ENCODE peak calls at places on chromosomes 12 and 14, in nine cellular contexts. B is spleen, O is PC-3, Q is A549, S is ovary, E is left lung, H is body of pancreas, C is lung, M is neural progenitor cell. V is an unnamed sample.

GRCh38 chr12:15977999-15978398 is 66.9 kb downstream of the DERA start:
- DNase-seq in M (no peak), Q (no peak), S (no peak), B (no peak), E (no peak), H (no peak), C (no peak), O (no peak), V (no peak)

GRCh38 chr12:41476499-41476898 is 288.4 kb downstream of the PDZRN4 start:
- DNase-seq in B (no peak), E (no peak), C (no peak), M (no peak), Q (no peak), O (no peak), H (no peak), S (no peak), V (no peak)

GRCh38 chr12:117622741-117623140 is 261.3 kb upstream of the NOS1 start:
- DNase-seq in M (no peak), B (no peak), H (no peak), E (no peak), O (peak), C (no peak), S (no peak), Q (no peak), V (no peak)

GRCh38 chr12:123329799-123330198 is 34.8 kb downstream of the SBNO1 start:
- DNase-seq in S (no peak), E (no peak), O (peak), C (no peak), B (no peak), H (no peak), Q (no peak), M (no peak), V (no peak)

GRCh38 chr12:114400395-114400794 is 5.5 kb downstream of the TBX5 start:
- DNase-seq in S (no peak), B (no peak), Q (no peak), O (no peak), C (no peak), M (peak), E (no peak), H (no peak), V (no peak)

GRCh38 chr14:66284346-66284745 is 201.8 kb upstream of the CCDC196 start:
- DNase-seq in C (no peak), E (no peak), S (no peak), M (no peak), Q (peak), O (peak), B (no peak), H (no peak), V (no peak)

GRCh38 chr12:130280226-130280625 is 57.5 kb upstream of the PIWIL1 start:
- DNase-seq in C (no peak), M (no peak), H (no peak), S (no peak), Q (no peak), O (no peak), E (no peak), B (no peak), V (no peak)

GRCh38 chr12:130401703-130402102 is 64.0 kb downstream of the PIWIL1 start:
- DNase-seq in C (no peak), S (no peak), B (no peak), M (peak), H (no peak), O (no peak), Q (peak), E (no peak), V (no peak)

GRCh38 chr14:93788307-93788556 is at the start of gene PRIMA1:
- DNase-seq in E (no peak), M (no peak), Q (no peak), S (no peak), O (no peak), C (no peak), H (no peak), B (no peak), V (no peak)

GRCh38 chr14:99571303-99571986 is 32.6 kb downstream of the CCDC85C start:
- DNase-seq in S (no peak), B (no peak), O (peak), Q (no peak), E (no peak), C (no peak), M (no peak), H (no peak), V (no peak)

GRCh38 chr12:15532364-15532977 is 210.2 kb downstream of the PTPRO start:
- DNase-seq in S (peak), C (no peak), O (peak), B (no peak), M (peak), H (no peak), E (no peak), Q (peak), V (no peak)

GRCh38 chr12:30329281-30329680 is 366.4 kb downstream of the IPO8 start:
- DNase-seq in H (no peak), C (no peak), E (no peak), S (no peak), O (peak), M (no peak), B (no peak), Q (no peak), V (no peak)

GRCh38 chr12:30330565-30330964 is 365.1 kb downstream of the IPO8 start:
- DNase-seq in S (no peak), C (no peak), B (no peak), Q (no peak), O (no peak), E (no peak), M (no peak), H (no peak), V (no peak)
- H3K27ac ChIP-seq in S (no peak), C (no peak), B (no peak), Q (no peak), O (no peak), E (no peak), M (no peak), H (no peak), V (no peak)

GRCh38 chr12:72433298-72433697 is 161.1 kb downstream of the TRHDE start:
- DNase-seq in B (no peak), E (no peak), H (no peak), Q (no peak), S (no peak), O (no peak), M (no peak), C (no peak), V (no peak)
- H3K4me3 ChIP-seq in B (no peak), E (no peak), H (no peak), Q (no peak), S (no peak), O (no peak), M (no peak), C (no peak), V (no peak)

GRCh38 chr14:35224615-35225014 is 67.6 kb upstream of the PSMA6 start:
- DNase-seq in E (no peak), B (no peak), C (no peak), H (no peak), O (no peak), M (no peak), Q (no peak), S (no peak), V (no peak)

GRCh38 chr14:35229084-35229483 is 63.1 kb upstream of the PSMA6 start:
- DNase-seq in E (no peak), S (no peak), H (no peak), Q (no peak), C (no peak), O (peak), B (no peak), M (no peak), V (no peak)

GRCh38 chr14:35234007-35234406 is 58.2 kb upstream of the PSMA6 start:
- DNase-seq in O (no peak), M (no peak), E (no peak), C (no peak), S (no peak), B (no peak), H (no peak), Q (no peak), V (no peak)

GRCh38 chr14:35231207-35231755 is 60.9 kb upstream of the PSMA6 start:
- DNase-seq in B (no peak), Q (no peak), E (no peak), O (no peak), S (no peak), C (no peak), M (no peak), H (no peak), V (no peak)

GRCh38 chr14:35229495-35230089 is 62.6 kb upstream of the PSMA6 start:
- DNase-seq in S (no peak), M (no peak), Q (no peak), O (peak), C (no peak), H (no peak), E (no peak), B (no peak), V (no peak)
- TF ChIP-seq CTCF in S (no peak), M (peak), Q (peak), O (peak), C (no peak), H (peak), E (peak), B (no peak), V (no peak)

GRCh38 chr14:75120546-75121291 is 6.1 kb downstream of the NEK9 start:
- DNase-seq in M (no peak), S (no peak), C (no peak), H (no peak), Q (peak), O (peak), B (no peak), E (no peak), V (no peak)
- H3K27ac ChIP-seq in M (no peak), S (no peak), C (no peak), H (no peak), Q (peak), O (no peak), B (peak), E (no peak), V (no peak)

GRCh38 chr12:133203344-133204263 is 22.3 kb downstream of the ZNF268 start:
- DNase-seq in Q (peak), S (no peak), O (no peak), E (no peak), H (no peak), C (no peak), M (no peak), B (no peak), V (no peak)

GRCh38 chr12:133201888-133202287 is 20.6 kb downstream of the ZNF268 start:
- DNase-seq in Q (no peak), M (no peak), S (no peak), E (no peak), C (no peak), O (no peak), B (no peak), H (no peak), V (no peak)

GRCh38 chr12:133202493-133203343 is 21.4 kb downstream of the ZNF268 start:
- DNase-seq in B (no peak), Q (peak), E (no peak), O (no peak), M (no peak), C (no peak), H (no peak), S (no peak), V (no peak)

GRCh38 chr12:133206390-133206789 is 25.1 kb downstream of the ZNF268 start:
- DNase-seq in M (no peak), O (no peak), H (no peak), E (no peak), C (no peak), Q (no peak), S (no peak), B (no peak), V (no peak)

DNA sequence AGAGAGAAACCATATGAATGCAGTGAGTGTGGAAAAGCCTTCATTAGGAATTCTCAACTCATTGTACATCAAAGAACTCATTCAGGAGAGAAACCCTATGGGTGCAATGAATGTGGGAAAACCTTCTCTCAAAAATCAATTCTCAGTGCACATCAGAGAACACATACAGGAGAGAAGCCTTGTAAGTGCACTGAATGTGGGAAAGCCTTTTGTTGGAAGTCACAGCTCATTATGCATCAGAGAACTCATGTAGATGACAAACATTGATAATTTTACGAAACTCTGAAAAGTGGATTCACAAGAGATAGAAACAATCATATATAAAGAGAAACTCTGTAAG is 22.9 kb downstream of the ZNF268 start:
- DNase-seq in M (no peak), B (no peak), C (no peak), O (no peak), Q (no peak), H (no peak), E (no peak), S (no peak), V (no peak)
- H3K4me3 ChIP-seq in M (peak), B (no peak), C (no peak), O (no peak), Q (no peak), H (no peak), E (no peak), S (no peak), V (no peak)

DNA sequence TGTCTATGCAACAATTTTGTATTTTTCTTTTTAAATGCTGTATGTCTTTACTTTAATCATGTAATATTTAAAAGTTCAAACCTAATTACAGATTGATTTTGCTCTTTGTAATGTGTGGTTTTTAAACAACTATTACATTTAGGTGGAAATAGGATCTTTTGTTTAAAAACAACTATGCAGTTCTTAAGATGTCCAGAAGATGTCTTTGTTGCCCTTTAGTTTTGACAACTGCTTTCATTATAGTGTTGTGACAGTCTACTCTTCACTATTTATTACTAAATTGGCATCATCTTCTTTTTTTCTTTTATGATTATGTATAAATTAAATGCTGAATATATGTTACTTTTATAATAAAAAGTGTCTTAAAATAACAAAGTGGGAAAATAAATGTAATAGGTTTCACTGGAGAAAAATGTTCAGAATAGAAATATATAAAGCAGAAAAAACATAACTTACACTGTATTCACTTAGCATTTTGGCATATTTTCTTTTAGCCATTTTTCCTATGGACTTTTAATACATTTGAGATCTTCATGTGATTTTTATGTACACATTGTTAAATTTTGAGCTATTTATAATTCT is 27.1 kb upstream of the PCNX4 start:
- DNase-seq in Q (peak), H (no peak), C (no peak), B (no peak), S (no peak), E (no peak), O (peak), M (peak), V (no peak)
- TF ChIP-seq CTCF in Q (peak), H (peak), C (peak), B (peak), S (peak), E (no peak), O (peak), M (peak), V (peak)

DNA sequence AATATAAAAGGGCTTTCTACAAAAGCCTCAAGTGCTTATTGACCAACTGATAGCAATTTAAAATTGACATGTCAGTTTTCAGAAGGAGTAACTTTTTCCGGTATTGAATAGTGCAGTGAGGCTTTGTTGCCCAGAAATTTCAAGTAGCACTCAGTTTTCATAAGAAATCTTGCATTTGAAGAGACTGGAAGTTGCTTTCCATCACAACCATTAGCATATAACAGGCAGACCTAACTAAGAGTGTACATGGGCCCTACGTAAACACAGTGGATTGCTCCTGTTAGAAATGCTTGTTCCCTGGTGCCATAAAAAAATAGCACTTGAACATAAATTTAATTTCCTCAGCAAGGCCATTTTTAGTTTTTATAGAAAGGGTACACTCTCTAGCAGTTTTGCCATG is 117.9 kb downstream of the TMTC2 start:
- DNase-seq in O (no peak), S (no peak), B (no peak), M (no peak), Q (no peak), C (no peak), H (no peak), E (no peak), V (no peak)
- H3K27ac ChIP-seq in O (no peak), S (no peak), B (no peak), M (no peak), Q (no peak), C (no peak), H (no peak), E (no peak), V (no peak)

V was measured in tibial artery.